ENCODE peak calls at places on chromosomes 11 and 22, in seven cellular contexts. V is activated naive CD4-positive, alpha-beta T cell; G is posterior cingulate gyrus; H is mucosa of gallbladder; K is GM04503; P is ovary; A is astrocyte of the spinal cord. N is an unnamed sample.

GRCh38 chr11:120642196-120642894 is 130.8 kb downstream of the GRIK4 start:
- DNase-seq in V (no peak), G (no peak), H (no peak), K (no peak), P (peak), A (no peak), N (no peak)

GRCh38 chr11:35623708-35624168 is 5.5 kb downstream of the FJX1 start:
- DNase-seq in V (no peak), G (no peak), H (no peak), K (no peak), P (no peak), A (peak), N (no peak)

GRCh38 chr22:31103899-31104694 is 3.3 kb downstream of the SELENOM start:
- DNase-seq in V (no peak), G (peak), H (no peak), K (no peak), P (peak), A (no peak), N (no peak)

GRCh38 chr22:42399315-42400271 is 32.6 kb downstream of the NFAM1 start:
- DNase-seq in V (no peak), G (no peak), H (no peak), K (no peak), P (peak), A (peak), N (peak)

GRCh38 chr11:14971865-14972580 is at the start of gene CALCA:
- DNase-seq in V (no peak), G (no peak), H (no peak), K (no peak), P (no peak), A (no peak), N (no peak)

GRCh38 chr11:11993814-11994213 is 14.6 kb downstream of the DKK3 start:
- DNase-seq in V (no peak), G (peak), H (no peak), K (peak), P (no peak), A (peak), N (no peak)

GRCh38 chr11:58503361-58503856 is 4.5 kb downstream of the OR5B21 start:
- DNase-seq in V (no peak), G (no peak), H (no peak), K (no peak), P (no peak), A (no peak), N (no peak)

GRCh38 chr11:12418019-12418611 is 40.7 kb downstream of the PARVA start:
- DNase-seq in V (no peak), G (no peak), H (no peak), K (no peak), P (no peak), A (no peak), N (no peak)

GRCh38 chr11:35163209-35163608 is 24.2 kb downstream of the CD44 start:
- DNase-seq in V (no peak), G (no peak), H (no peak), K (no peak), P (no peak), A (no peak), N (no peak)

GRCh38 chr22:50348058-50348457 is 4.9 kb downstream of the PPP6R2 start:
- DNase-seq in V (no peak), G (no peak), H (no peak), K (no peak), P (no peak), A (no peak), N (no peak)